ENCODE peak calls at places on chromosome 7, in four cellular contexts. D, S, A and K are unnamed samples.

GRCh38 chr7:54831644-54832095 is 72.7 kb upstream of the SEC61G start:
- DNase-seq in D (no peak), S (no peak), A (no peak), K (no peak)

GRCh38 chr7:107035446-107035845 is 9.1 kb upstream of the PRKAR2B start:
- DNase-seq in A (no peak), D (peak; percentile 89), S (no peak), K (no peak)

GRCh38 chr7:151757274-151757673 is 119.6 kb downstream of the PRKAG2 start:
- DNase-seq in A (no peak), D (peak; percentile 48), S (no peak), K (no peak)

GRCh38 chr7:96287168-96287567 is 34.7 kb downstream of the SLC25A13 start:
- DNase-seq in S (no peak), D (no peak), A (no peak), K (no peak)

GRCh38 chr7:104231054-104232046 is 23.5 kb upstream of the ORC5 start:
- DNase-seq in S (peak; percentile 37), D (peak; percentile 64), A (peak; percentile 57), K (peak; percentile 15)

GRCh38 chr7:98771519-98772241 is 98.1 kb downstream of the TMEM130 start:
- DNase-seq in S (no peak), A (no peak), D (peak; percentile 73), K (no peak)

GRCh38 chr7:103797647-103798307 is 191.7 kb downstream of the RELN start:
- DNase-seq in D (no peak), S (no peak), A (no peak), K (no peak)

GRCh38 chr7:64113981-64114380 is 68.7 kb downstream of the ZNF727 start:
- DNase-seq in D (no peak), S (peak; percentile 43), A (no peak), K (no peak)

GRCh38 chr7:154287370-154287769 is 235.2 kb downstream of the DPP6 start:
- DNase-seq in S (no peak), A (peak; percentile 85), D (no peak), K (no peak)

GRCh38 chr7:42856605-42856987 is 55.3 kb downstream of the C7orf25 start:
- DNase-seq in D (no peak), A (peak; percentile 7), S (no peak), K (no peak)

GRCh38 chr7:33813331-33813730 is 92.0 kb upstream of the BMPER start:
- DNase-seq in A (no peak), D (peak; percentile 14), S (no peak), K (no peak)

GRCh38 chr7:143733876-143734275 is 23.6 kb downstream of the CTAGE6 start:
- DNase-seq in A (no peak), S (no peak), D (no peak), K (no peak)

GRCh38 chr7:79624336-79624735 is 170.9 kb upstream of the MAGI2 start:
- DNase-seq in A (no peak), S (no peak), D (no peak), K (no peak)

GRCh38 chr7:111954474-111955311 is 251.5 kb downstream of the DOCK4 start:
- DNase-seq in D (no peak), S (no peak), A (no peak), K (no peak)

GRCh38 chr7:84682543-84682942 is 488.0 kb upstream of the SEMA3A start:
- DNase-seq in A (no peak), D (no peak), S (no peak), K (no peak)

GRCh38 chr7:94129443-94130140 is 125.4 kb upstream of the BET1 start:
- DNase-seq in A (no peak), D (peak; percentile 89), S (no peak), K (peak; percentile 79)

GRCh38 chr7:17020250-17020649 is 138.5 kb upstream of the AGR3 start:
- DNase-seq in D (no peak), A (no peak), S (no peak), K (no peak)

GRCh38 chr7:36107926-36108631 is 45.0 kb upstream of the EEPD1 start:
- DNase-seq in A (no peak), D (no peak), S (no peak), K (no peak)

GRCh38 chr7:157032644-157033482 is 22.4 kb upstream of the MNX1 start:
- DNase-seq in A (no peak), S (no peak), D (no peak), K (no peak)

GRCh38 chr7:41832936-41833335 is 130.0 kb upstream of the INHBA start:
- DNase-seq in A (no peak), D (peak; percentile 44), S (no peak), K (no peak)

GRCh38 chr7:24701232-24701898 is 55.9 kb downstream of the GSDME start:
- DNase-seq in S (no peak), A (no peak), D (peak; percentile 93), K (peak; percentile 81)

GRCh38 chr7:57362868-57363267 is 87.1 kb upstream of the ZNF716 start:
- DNase-seq in A (no peak), S (no peak), D (no peak), K (no peak)

GRCh38 chr7:149598721-149599308 is 101.2 kb upstream of the ZNF746 start:
- DNase-seq in D (peak; percentile 41), S (no peak), A (peak; percentile 38), K (no peak)

GRCh38 chr7:143492799-143493568 is 15.3 kb downstream of the TAS2R41 start:
- DNase-seq in A (no peak), S (no peak), D (peak; percentile 47), K (no peak)

GRCh38 chr7:99623091-99623693 is 6.4 kb downstream of the ZSCAN25 start:
- DNase-seq in A (no peak), S (no peak), D (no peak), K (no peak)

GRCh38 chr7:7979556-7979955 is 11.0 kb downstream of the GLCCI1 start:
- DNase-seq in A (no peak), S (no peak), D (no peak), K (no peak)

GRCh38 chr7:7651479-7651878 is 10.9 kb downstream of the UMAD1 start:
- DNase-seq in S (no peak), A (no peak), D (no peak), K (no peak)

GRCh38 chr7:137667633-137668387 is 179.0 kb downstream of the DGKI start:
- DNase-seq in D (peak; percentile 90), S (no peak), A (no peak), K (peak; percentile 53)

GRCh38 chr7:42262907-42263466 is 26.0 kb upstream of the GLI3 start:
- DNase-seq in A (peak; percentile 19), S (no peak), D (peak; percentile 62), K (no peak)

GRCh38 chr7:100895956-100896742 is 461 bp upstream of the ACHE start:
- DNase-seq in S (peak; percentile 79), A (peak; percentile 51), D (no peak), K (no peak)

GRCh38 chr7:51262796-51263519 is 53.7 kb downstream of the COBL start:
- DNase-seq in D (no peak), S (peak; percentile 56), A (no peak), K (no peak)

GRCh38 chr7:45579386-45579785 is 5.2 kb downstream of the ADCY1 start:
- DNase-seq in S (peak; percentile 57), A (peak; percentile 79), D (no peak), K (no peak)

DNA sequence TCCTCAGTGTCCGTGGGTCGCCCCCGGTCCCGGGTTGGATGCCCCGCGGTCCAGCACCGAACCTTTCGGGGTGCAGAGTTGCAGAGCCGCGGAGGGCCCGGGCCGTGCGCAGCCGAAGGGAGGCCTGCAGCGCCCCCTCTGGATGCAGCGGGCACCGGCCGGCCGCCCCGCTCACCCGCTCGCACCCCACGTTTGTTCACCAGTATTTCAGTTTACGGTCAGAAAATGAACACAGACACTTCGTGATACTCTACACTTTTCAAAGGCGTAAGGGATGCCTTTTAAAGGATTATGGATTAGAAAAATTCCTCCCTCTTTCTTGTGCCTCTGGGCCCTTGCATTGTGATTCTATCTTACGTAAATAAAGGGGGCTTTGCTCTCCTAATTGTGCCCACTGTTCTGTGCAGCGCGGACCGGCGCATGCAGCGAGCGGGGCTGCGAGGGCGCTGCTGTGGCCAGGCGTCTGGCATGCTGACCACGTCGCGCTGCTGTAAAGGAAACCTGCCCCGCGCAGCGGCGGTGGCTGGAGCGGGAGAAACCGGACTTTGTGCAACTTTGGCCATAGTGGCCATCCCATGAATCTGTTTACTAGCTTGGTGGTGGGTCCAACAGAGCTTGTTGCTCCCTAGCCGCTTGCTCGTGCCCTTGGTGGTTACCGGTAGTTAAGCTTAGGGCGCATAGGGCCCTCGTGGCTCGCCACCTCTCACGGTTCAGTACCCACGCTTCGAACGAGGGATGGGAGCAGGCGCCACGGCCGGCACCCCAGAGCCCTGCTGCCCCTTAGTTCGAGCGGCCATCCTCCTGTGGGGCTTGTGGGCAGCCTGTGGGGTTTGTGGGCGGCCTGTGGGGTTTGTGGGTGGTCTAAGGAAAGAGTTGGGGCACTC is 755 bp upstream of the MEST start:
- DNase-seq in S (peak; percentile 67), A (no peak), D (no peak), K (no peak)
- TF ChIP-seq CTCF in S (peak; percentile 29), A (no peak), D (no peak), K (peak; percentile 31)

GRCh38 chr7:3592438-3593134 is 291.5 kb downstream of the SDK1 start:
- DNase-seq in S (no peak), A (no peak), D (no peak), K (no peak)

GRCh38 chr7:3589756-3590155 is 288.7 kb downstream of the SDK1 start:
- DNase-seq in A (no peak), S (no peak), D (no peak), K (no peak)

GRCh38 chr7:3591944-3592343 is 290.9 kb downstream of the SDK1 start:
- DNase-seq in D (no peak), A (no peak), S (no peak), K (no peak)

GRCh38 chr7:3588341-3588740 is 287.3 kb downstream of the SDK1 start:
- DNase-seq in D (no peak), A (no peak), S (no peak), K (no peak)

DNA sequence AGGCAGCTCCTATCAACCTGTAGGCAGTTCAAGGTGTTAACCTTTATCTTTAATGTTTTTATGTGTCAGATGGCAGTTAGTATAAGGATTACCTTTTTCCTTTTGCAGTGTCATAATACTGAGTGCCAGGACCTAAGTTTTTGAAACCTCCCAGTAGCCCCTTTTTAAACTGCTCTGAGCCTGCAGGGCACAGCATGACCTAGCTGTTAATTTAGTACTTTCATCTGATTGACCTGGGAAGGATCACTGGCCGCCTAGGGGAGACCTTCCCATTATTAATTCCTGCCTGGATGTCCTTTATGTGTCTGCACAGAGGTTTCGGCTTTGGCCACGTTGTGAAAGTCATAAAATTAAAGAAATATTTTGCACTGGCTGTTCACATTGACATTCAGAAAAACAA is 290.1 kb downstream of the SDK1 start:
- DNase-seq in A (no peak), D (no peak), S (no peak), K (no peak)
- TF ChIP-seq CTCF in A (no peak), D (no peak), S (no peak), K (no peak)

DNA sequence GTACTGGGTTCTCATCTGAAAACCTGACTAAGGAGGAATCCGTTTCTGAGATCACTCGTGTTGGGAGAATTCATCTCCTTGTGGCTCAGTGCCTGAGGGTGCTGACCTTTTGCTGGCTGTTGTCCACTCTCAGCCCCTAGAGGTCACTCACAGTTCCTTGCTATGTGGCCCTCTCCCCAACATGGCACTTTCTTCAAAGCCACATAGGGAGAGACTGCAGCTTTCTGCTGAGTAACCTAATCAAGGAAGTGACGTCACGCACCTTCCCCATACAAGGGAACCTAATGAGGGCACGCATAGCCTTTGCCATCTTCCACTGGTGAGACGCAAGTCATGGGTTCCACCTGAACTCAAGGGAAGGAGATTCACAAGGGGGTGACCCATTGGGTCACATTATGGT is 23.2 kb downstream of the STEAP1B start:
- DNase-seq in A (no peak), D (no peak), S (no peak), K (no peak)
- TF ChIP-seq CTCF in A (no peak), D (no peak), S (no peak), K (no peak)

GRCh38 chr7:92404170-92404614 is 43.1 kb upstream of the GATAD1 start:
- DNase-seq in D (no peak), A (no peak), S (no peak), K (no peak)
- TF ChIP-seq CTCF in D (no peak), A (no peak), S (no peak), K (no peak)